ENCODE peak calls at places on chromosomes 12 and 14, in five cellular contexts. S is A549, T is IMR-90, F is HepG2, Y is K562. U is an unnamed sample.

GRCh38 chr12:14952295-14952995 is 9.0 kb downstream of the ARHGDIB start:
- DNase-seq in S (peak; percentile 42), T (peak; percentile 98), F (peak; percentile 42), Y (no peak), U (no peak)

GRCh38 chr12:26124491-26125450 is at the start of gene BHLHE41:
- DNase-seq in S (peak; percentile 21), T (peak; percentile 36), F (no peak), Y (peak; percentile 47), U (no peak)

GRCh38 chr12:118603610-118604361 is 227.4 kb downstream of the SUDS3 start:
- DNase-seq in S (no peak), T (no peak), F (peak; percentile 74), Y (no peak), U (no peak)

GRCh38 chr12:58171914-58172313 is 230.5 kb downstream of the ATP23 start:
- DNase-seq in S (no peak), T (peak; percentile 39), F (no peak), Y (no peak), U (no peak)

GRCh38 chr12:111222520-111222919 is 146.4 kb downstream of the PHETA1 start:
- DNase-seq in S (no peak), T (no peak), F (no peak), Y (no peak), U (no peak)

GRCh38 chr12:75116611-75117010 is 93.0 kb downstream of the KCNC2 start:
- DNase-seq in S (no peak), T (no peak), F (no peak), Y (no peak), U (no peak)

GRCh38 chr12:80632835-80633234 is 74.6 kb upstream of the MYF6 start:
- DNase-seq in S (no peak), T (no peak), F (peak; percentile 23), Y (no peak), U (no peak)

GRCh38 chr14:105493921-105494605 is 3.0 kb downstream of the TEDC1 start:
- DNase-seq in S (no peak), T (no peak), F (no peak), Y (no peak), U (no peak)

GRCh38 chr14:104678346-104678745 is 11.1 kb upstream of the INF2 start:
- DNase-seq in S (no peak), T (peak; percentile 34), F (no peak), Y (peak; percentile 62), U (no peak)

GRCh38 chr12:6607751-6608591 is 792 bp upstream of the CHD4 start:
- DNase-seq in S (peak; percentile 76), T (peak; percentile 25), F (peak; percentile 56), Y (peak; percentile 68), U (peak; percentile 67)

GRCh38 chr12:129276408-129277042 is 423.2 kb downstream of the GLT1D1 start:
- DNase-seq in S (no peak), T (no peak), F (no peak), Y (no peak), U (no peak)

GRCh38 chr14:76910371-76910890 is 84.2 kb downstream of the LRRC74A start:
- DNase-seq in S (no peak), T (no peak), F (no peak), Y (no peak), U (no peak)

DNA sequence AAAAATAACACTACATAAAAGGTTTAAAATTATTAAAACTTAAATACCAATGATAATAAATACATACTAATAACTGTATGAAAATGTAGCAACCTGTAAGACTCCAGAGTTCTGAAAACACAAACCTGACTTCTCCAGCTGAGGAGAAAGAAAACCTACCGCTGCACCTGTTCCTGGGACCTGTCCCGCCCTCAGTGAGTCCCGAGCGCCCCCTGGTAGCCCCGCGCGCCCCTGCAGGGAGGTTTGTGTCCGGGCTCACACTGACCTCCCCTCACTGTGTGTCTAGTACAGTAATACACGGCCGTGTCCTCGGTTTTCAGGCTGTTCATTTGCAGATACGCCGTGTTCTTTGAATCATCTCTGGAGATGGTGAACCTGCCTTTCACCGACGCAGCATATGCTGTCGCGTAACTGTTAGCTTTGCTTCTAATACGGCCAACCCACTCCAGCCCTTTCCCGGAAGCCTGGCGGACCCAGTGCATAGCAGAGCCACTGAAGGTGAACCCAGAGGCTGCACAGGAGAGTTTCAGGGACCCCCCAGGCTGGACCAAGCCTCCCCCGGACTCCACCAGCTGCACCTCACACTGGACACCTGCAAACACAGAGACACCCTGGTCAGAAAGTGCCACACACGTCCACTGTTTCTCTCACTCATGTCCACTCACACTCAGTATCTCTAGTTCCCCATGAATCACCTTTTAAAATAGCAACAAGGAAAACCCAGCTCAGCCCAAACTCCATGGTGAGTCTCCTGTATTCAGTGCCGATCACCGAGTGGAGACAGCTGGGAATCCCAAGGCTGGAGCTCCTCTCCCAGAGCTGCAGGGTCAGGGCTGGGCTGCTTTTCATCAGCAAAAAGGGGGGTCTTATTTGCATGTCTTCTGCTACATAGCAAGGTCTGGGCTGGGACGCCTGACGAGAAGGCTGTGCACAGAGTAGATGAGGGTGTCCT is 1276.3 kb downstream of the TMEM121 start:
- DNase-seq in S (peak; percentile 16), T (no peak), F (peak; percentile 40), Y (no peak), U (no peak)
- TF ChIP-seq CEBPB in S (no peak), T (no peak), F (no peak), Y (no peak), U (no peak)

GRCh38 chr12:70876952-70877351 is 43.6 kb downstream of the PTPRR start:
- DNase-seq in S (no peak), T (peak; percentile 0), F (peak; percentile 2), Y (no peak), U (no peak)
- TF ChIP-seq SMC3 in S (no peak), T (no peak), F (no peak), Y (no peak), U (no peak)

GRCh38 chr12:9615420-9616135 is 7.9 kb upstream of the KLRB1 start:
- DNase-seq in S (no peak), T (no peak), F (no peak), Y (no peak), U (no peak)
- TF ChIP-seq CTCF in S (no peak), T (no peak), F (no peak), Y (no peak), U (no peak)

GRCh38 chr14:94888108-94888507 is 118.2 kb upstream of the GSC start:
- DNase-seq in S (no peak), T (no peak), F (no peak), Y (no peak), U (no peak)
- TF ChIP-seq CEBPB in S (no peak), T (no peak), F (no peak), Y (no peak), U (no peak)

DNA sequence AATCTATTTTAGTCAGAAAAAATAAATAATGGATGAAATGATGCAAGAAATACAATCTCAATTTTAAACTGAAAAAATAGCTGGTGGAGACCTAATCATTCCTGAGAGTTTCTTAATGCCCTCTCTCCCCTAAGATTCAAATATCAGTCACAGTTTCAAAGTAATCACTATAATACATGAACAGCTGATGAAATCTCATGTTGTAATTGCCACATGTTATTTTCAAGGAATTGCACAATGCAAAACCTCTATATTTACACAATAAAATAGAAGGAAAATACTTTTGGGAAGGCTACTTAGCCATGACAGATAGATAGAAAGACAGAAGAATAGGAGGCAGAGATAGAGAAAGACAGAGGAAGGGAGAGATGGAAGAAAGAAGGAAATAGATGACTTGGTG is 18.2 kb downstream of the IFNG-AS1 start:
- DNase-seq in S (no peak), T (peak; percentile 10), F (no peak), Y (no peak), U (no peak)
- TF ChIP-seq SMC3 in S (no peak), T (no peak), F (no peak), Y (no peak), U (no peak)

GRCh38 chr12:53295070-53295890 is at the start of gene PFDN5:
- DNase-seq in S (peak; percentile 88), T (peak; percentile 92), F (peak; percentile 84), Y (peak; percentile 85), U (peak; percentile 73)
- TF ChIP-seq CTCF in S (no peak), T (no peak), F (no peak), Y (no peak), U (no peak)

GRCh38 chr14:100622708-100623485 is 35.7 kb upstream of the BEGAIN start:
- DNase-seq in S (no peak), T (no peak), F (no peak), Y (no peak), U (no peak)

GRCh38 chr14:100621806-100622205 is 34.6 kb upstream of the BEGAIN start:
- DNase-seq in S (no peak), T (no peak), F (no peak), Y (peak; percentile 94), U (no peak)

GRCh38 chr14:100623557-100623956 is 36.3 kb upstream of the BEGAIN start:
- DNase-seq in S (no peak), T (no peak), F (no peak), Y (no peak), U (no peak)

GRCh38 chr14:100620437-100621100 is 33.4 kb upstream of the BEGAIN start:
- DNase-seq in S (no peak), T (no peak), F (no peak), Y (no peak), U (no peak)

GRCh38 chr14:100622234-100622633 is 35.0 kb upstream of the BEGAIN start:
- DNase-seq in S (no peak), T (no peak), F (no peak), Y (no peak), U (no peak)
- TF ChIP-seq CEBPB in S (no peak), T (no peak), F (no peak), Y (no peak), U (no peak)

GRCh38 chr12:27852117-27852516 is 72.1 kb upstream of the MANSC4 start:
- DNase-seq in S (no peak), T (no peak), F (no peak), Y (no peak), U (no peak)

GRCh38 chr12:27851311-27851710 is 71.3 kb upstream of the MANSC4 start:
- DNase-seq in S (no peak), T (no peak), F (no peak), Y (peak; percentile 38), U (no peak)

DNA sequence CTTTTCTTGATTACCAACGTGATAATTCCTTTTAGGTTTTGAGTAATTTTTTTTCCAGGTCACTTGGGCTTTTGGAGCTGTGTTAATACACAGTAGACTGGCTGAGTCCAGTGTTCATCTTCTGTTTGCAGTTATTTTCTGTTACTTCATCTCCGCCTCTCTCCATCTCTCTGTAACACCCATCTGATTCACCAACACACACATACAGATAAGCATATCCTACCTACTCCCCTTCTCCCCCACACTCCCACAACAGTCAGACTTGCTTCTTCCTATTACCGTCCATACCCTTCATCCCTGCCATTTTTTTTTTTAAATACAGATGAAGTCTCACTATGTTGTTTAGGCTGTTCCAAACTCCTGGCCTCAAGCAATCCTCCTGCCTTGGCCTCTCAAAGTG is 72.7 kb upstream of the MANSC4 start:
- DNase-seq in S (no peak), T (no peak), F (no peak), Y (peak; percentile 57), U (no peak)
- TF ChIP-seq SMC3 in S (no peak), T (no peak), F (no peak), Y (no peak), U (no peak)

DNA sequence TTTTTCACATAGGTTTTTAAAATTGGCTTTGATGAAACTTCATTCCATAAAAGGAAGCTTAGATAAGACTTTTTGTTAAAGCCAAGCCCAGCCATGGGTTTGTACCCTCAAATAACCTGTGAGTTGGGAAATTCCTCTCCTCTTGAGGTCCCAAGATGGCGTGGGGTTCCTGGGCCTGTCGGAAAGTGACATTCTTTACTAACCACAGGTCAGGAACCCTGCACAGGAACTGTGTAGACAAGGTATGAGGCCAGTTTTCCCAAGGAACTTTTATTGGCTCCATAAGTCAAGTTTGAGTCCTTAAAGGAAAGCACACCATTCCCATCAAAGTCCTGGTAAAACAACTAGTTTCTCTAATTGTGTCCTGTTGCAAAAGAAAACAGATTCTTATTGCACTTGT is 65.0 kb upstream of the AMN start:
- DNase-seq in S (no peak), T (no peak), F (no peak), Y (no peak), U (no peak)
- TF ChIP-seq CTCF in S (no peak), T (no peak), F (no peak), Y (no peak), U (no peak)